ENCODE peak calls at places on chromosomes 11 and 22, in nine cellular contexts. A, F, H, R, P, V, W, J and B are unnamed samples.

GRCh38 chr22:40211481-40212052 is 33.8 kb downstream of the TNRC6B start:
- DNase-seq in A (no peak), F (no peak), H (no peak), R (no peak), P (no peak), V (no peak), W (no peak), J (no peak), B (no peak)

GRCh38 chr11:116169776-116170175 is 603.0 kb downstream of the BUD13 start:
- DNase-seq in A (no peak), F (no peak), H (no peak), R (no peak), P (no peak), V (no peak), W (no peak), J (no peak), B (no peak)

GRCh38 chr22:46001426-46002106 is 24.6 kb upstream of the WNT7B start:
- DNase-seq in A (no peak), F (no peak), H (peak), R (no peak), P (no peak), V (no peak), W (no peak), J (no peak), B (no peak)

GRCh38 chr11:127843483-127844396 is 743.6 kb downstream of the ETS1 start:
- DNase-seq in A (peak), F (peak), H (peak), R (peak), P (peak), V (peak), W (peak), J (peak), B (peak)

GRCh38 chr11:44446996-44447771 is 118.3 kb upstream of the CD82 start:
- DNase-seq in A (no peak), F (no peak), H (no peak), R (no peak), P (no peak), V (no peak), W (no peak), J (no peak), B (no peak)

GRCh38 chr11:106706355-106706754 is 311.9 kb downstream of the GUCY1A2 start:
- DNase-seq in A (no peak), F (no peak), H (no peak), R (peak), P (peak), V (peak), W (peak), J (peak), B (peak)

GRCh38 chr11:103947566-103947919 is 88.9 kb upstream of the DDI1 start:
- DNase-seq in A (no peak), F (no peak), H (no peak), R (no peak), P (no peak), V (peak), W (peak), J (peak), B (peak)

GRCh38 chr11:112784323-112785073 is 176.7 kb upstream of the NCAM1 start:
- DNase-seq in A (no peak), F (peak), H (peak), R (peak), P (no peak), V (no peak), W (peak), J (peak), B (peak)

GRCh38 chr22:46054091-46054877 is 77.3 kb upstream of the WNT7B start:
- DNase-seq in A (peak), F (peak), H (peak), R (peak), P (no peak), V (peak), W (peak), J (peak), B (no peak)

GRCh38 chr22:39173787-39174497 is 21.5 kb upstream of the CBX7 start:
- DNase-seq in A (no peak), F (no peak), H (peak), R (no peak), P (no peak), V (no peak), W (no peak), J (peak), B (no peak)

GRCh38 chr22:49823289-49824045 is 4.2 kb downstream of the BRD1 start:
- DNase-seq in A (peak), F (no peak), H (no peak), R (no peak), P (no peak), V (no peak), W (no peak), J (no peak), B (no peak)

GRCh38 chr22:27139935-27140493 is 482.6 kb downstream of the MIAT start:
- DNase-seq in A (peak), F (no peak), H (no peak), R (peak), P (peak), V (peak), W (peak), J (peak), B (peak)

GRCh38 chr11:120492486-120492885 is 19.1 kb upstream of the GRIK4 start:
- DNase-seq in A (no peak), F (no peak), H (no peak), R (no peak), P (no peak), V (no peak), W (no peak), J (no peak), B (no peak)

GRCh38 chr11:44260081-44260480 is 49.9 kb downstream of the ALX4 start:
- DNase-seq in A (no peak), F (no peak), H (no peak), R (no peak), P (no peak), V (no peak), W (no peak), J (no peak), B (no peak)

GRCh38 chr11:62958547-62959071 is 26.2 kb downstream of the SLC22A6 start:
- DNase-seq in A (no peak), F (no peak), H (no peak), R (no peak), P (peak), V (peak), W (peak), J (peak), B (no peak)

GRCh38 chr22:47055461-47055860 is 293.0 kb downstream of the TBC1D22A start:
- DNase-seq in A (peak), F (no peak), H (no peak), R (no peak), P (no peak), V (no peak), W (no peak), J (no peak), B (no peak)

GRCh38 chr11:92475824-92476223 is 251.2 kb downstream of the FAT3 start:
- DNase-seq in A (no peak), F (no peak), H (no peak), R (no peak), P (no peak), V (no peak), W (no peak), J (no peak), B (no peak)

GRCh38 chr11:117731689-117732290 is 65.2 kb downstream of the DSCAML1 start:
- DNase-seq in A (no peak), F (no peak), H (no peak), R (no peak), P (no peak), V (no peak), W (no peak), J (no peak), B (no peak)

GRCh38 chr11:118623291-118623655 is 15.9 kb downstream of the PHLDB1 start:
- DNase-seq in A (no peak), F (no peak), H (no peak), R (peak), P (no peak), V (peak), W (peak), J (peak), B (no peak)

GRCh38 chr11:75277211-75277805 is 36.7 kb downstream of the TPBGL start:
- DNase-seq in A (no peak), F (no peak), H (peak), R (no peak), P (no peak), V (no peak), W (no peak), J (no peak), B (no peak)

GRCh38 chr22:37626144-37626543 is 13.3 kb upstream of the SH3BP1 start:
- DNase-seq in A (no peak), F (peak), H (peak), R (no peak), P (no peak), V (peak), W (peak), J (peak), B (no peak)

GRCh38 chr22:17267661-17268330 is 48.6 kb upstream of the ADA2 start:
- DNase-seq in A (no peak), F (no peak), H (no peak), R (no peak), P (no peak), V (no peak), W (no peak), J (no peak), B (no peak)

GRCh38 chr11:60795291-60795690 is 10.2 kb downstream of the MS4A10 start:
- DNase-seq in A (no peak), F (no peak), H (no peak), R (no peak), P (no peak), V (no peak), W (no peak), J (no peak), B (no peak)

GRCh38 chr11:117183724-117184349 is 5.3 kb downstream of the SIDT2 start:
- DNase-seq in A (no peak), F (no peak), H (no peak), R (no peak), P (no peak), V (no peak), W (no peak), J (no peak), B (no peak)

DNA sequence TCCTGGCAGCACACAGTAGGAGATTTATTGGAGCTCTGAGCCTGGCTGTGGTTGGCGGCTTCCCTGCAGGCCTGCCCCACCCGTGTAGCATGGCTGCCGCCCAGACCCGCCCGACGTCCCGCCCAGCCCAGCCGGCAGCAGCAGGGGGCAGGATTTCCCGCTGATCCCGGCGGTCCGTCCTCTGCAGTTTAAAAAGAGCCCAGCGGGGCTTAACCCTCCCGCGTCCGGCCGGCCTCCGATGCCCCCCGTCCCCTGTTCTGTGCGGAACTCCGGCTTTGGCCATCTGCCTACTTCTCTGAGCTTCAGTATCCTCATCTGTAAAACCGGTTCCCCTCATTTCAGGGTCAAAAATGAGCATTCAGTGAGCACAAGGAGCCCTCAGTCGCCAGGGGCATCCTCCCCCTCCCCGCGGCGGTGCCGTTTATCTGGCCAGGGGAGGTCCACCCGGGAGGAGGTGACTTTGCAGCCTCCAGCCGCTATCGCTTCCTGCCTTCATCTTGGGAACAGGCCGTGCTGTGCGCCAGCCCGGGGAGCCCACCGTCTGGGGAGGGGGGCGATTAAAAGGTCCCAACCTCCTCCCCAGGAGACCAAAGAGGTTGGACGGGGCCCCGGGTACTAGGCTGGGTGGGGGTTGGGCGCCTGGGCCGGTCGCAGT is at the start of gene GAS2L1:
- DNase-seq in A (peak), F (peak), H (peak), R (peak), P (peak), V (peak), W (peak), J (peak), B (peak)
- TF ChIP-seq CTCF in A (peak), F (peak), H (peak), R (peak), P (peak), V (peak), W (peak), J (peak), B (peak)

GRCh38 chr22:44181912-44182590 is 1.3 kb downstream of the PARVG start:
- DNase-seq in A (peak), F (no peak), H (no peak), R (no peak), P (no peak), V (no peak), W (no peak), J (no peak), B (no peak)

GRCh38 chr22:44179989-44180705 is 578 bp upstream of the PARVG start:
- DNase-seq in A (no peak), F (no peak), H (no peak), R (no peak), P (no peak), V (no peak), W (no peak), J (no peak), B (no peak)

GRCh38 chr22:44182591-44183588 is 2.2 kb downstream of the PARVG start:
- DNase-seq in A (peak), F (peak), H (peak), R (no peak), P (no peak), V (no peak), W (no peak), J (no peak), B (no peak)

GRCh38 chr22:44180706-44181032 is at the start of gene PARVG:
- DNase-seq in A (no peak), F (no peak), H (no peak), R (no peak), P (no peak), V (no peak), W (no peak), J (no peak), B (no peak)

DNA sequence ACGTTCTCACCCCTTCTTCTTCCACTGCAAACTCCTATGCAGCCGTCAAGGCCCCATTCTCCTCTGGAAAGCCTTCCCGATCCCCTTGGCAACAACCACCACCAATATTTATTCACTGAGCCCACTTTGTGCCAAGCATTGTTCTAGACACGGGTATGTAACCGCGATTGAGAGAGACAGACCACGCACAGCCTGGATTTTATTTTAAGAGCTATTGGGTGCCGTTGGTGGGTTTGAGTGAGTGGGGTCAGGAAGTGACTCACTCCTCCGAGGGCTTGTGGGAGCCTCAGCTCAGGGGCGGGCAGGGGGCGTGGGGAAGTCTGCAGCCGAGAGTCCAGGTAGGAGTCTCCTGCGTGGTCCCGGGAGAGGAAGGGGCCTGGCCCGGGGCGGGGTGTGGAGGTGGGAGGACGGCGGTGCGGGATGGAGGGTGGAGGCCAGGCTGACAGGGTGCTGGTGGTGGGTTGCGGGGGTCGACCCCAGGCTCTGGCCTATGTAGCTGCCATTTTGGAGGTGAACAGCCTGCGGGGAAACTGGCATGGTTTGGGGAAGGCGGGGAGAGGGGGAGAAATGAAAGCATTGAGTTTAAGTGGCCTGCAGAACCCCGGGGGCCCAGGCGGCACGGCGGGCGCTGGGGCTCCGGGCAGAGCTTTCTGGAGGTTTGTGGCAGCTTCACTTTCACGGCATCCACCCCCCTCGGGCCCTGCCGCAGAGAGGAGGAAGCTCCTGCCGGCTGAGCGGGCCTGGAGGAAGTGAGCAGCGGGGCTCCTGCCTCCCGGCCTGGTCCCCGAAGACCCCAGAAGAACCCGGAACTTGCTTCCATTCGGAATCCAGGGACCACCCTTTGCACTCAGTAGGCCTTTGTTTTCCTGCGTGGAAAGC is 547 bp downstream of the PARVG start:
- DNase-seq in A (peak), F (peak), H (no peak), R (no peak), P (no peak), V (no peak), W (no peak), J (no peak), B (no peak)
- H3K4me3 ChIP-seq in A (peak), F (peak), H (peak), R (no peak), P (no peak), V (no peak), W (no peak), J (no peak), B (no peak)

GRCh38 chr11:76637491-76638266 is 32.9 kb downstream of the LRRC32 start:
- DNase-seq in A (no peak), F (peak), H (peak), R (no peak), P (no peak), V (no peak), W (no peak), J (no peak), B (no peak)

GRCh38 chr11:76640540-76640939 is 30.0 kb downstream of the LRRC32 start:
- DNase-seq in A (no peak), F (no peak), H (no peak), R (no peak), P (no peak), V (no peak), W (peak), J (no peak), B (no peak)

GRCh38 chr11:76636826-76637460 is 33.6 kb downstream of the LRRC32 start:
- DNase-seq in A (no peak), F (no peak), H (no peak), R (no peak), P (no peak), V (no peak), W (no peak), J (no peak), B (no peak)

GRCh38 chr11:76639621-76640020 is 30.9 kb downstream of the LRRC32 start:
- DNase-seq in A (no peak), F (no peak), H (no peak), R (no peak), P (no peak), V (no peak), W (no peak), J (no peak), B (no peak)

GRCh38 chr11:76638267-76639197 is 32.0 kb downstream of the LRRC32 start:
- DNase-seq in A (no peak), F (no peak), H (no peak), R (no peak), P (no peak), V (no peak), W (no peak), J (no peak), B (no peak)
- TF ChIP-seq CTCF in A (no peak), F (no peak), H (no peak), R (no peak), P (no peak), V (no peak), W (no peak), J (no peak), B (no peak)

DNA sequence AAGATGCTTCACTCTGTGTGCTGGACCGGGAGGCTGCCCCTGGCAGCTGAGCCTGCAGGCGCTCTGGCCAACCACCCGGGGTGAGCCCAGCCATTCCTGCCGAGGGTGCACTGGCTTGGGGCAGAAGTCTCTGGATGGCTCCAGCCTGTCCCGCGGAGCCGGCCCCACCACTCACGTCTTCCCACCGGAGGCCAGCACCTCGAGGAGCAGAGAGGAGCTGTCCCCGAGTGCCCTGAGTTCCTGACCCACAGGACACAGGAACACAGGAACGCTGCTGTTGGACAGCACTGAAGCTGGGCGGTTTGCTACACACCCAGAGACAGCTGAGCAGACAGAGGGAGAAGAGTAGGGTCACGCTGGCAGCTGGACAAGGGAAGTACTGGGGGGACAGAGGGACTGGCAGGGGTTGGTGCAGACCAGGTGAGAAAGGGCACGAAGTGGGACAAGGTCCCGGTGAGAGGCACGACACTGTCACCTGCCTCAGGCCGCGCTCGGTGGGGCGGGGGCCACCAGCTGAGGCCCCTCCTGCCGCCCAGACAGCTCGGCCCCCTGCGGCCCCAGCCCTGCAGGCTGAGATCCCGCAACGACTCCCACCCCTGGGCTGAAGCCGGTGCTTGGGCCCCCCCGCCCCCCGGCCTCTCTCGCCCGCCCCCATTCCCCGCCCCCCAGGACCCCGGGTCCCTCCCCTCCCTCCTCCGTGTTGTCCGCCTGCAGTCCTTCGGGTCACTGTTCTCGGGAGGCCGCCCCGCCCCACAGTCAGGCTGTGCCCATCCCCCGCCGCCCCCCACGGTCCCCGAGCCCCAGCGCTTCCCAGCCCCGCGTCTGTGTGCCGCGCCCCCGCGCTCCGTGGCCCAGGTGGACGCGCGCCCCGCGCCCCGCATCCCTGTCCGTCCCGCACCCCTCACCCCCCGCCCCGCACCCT is 624 bp upstream of the B4GALNT4 start:
- DNase-seq in A (no peak), F (no peak), H (no peak), R (peak), P (no peak), V (peak), W (peak), J (peak), B (no peak)
- H3K4me3 ChIP-seq in A (no peak), F (no peak), H (no peak), R (peak), P (no peak), V (peak), W (no peak), J (peak), B (peak)

DNA sequence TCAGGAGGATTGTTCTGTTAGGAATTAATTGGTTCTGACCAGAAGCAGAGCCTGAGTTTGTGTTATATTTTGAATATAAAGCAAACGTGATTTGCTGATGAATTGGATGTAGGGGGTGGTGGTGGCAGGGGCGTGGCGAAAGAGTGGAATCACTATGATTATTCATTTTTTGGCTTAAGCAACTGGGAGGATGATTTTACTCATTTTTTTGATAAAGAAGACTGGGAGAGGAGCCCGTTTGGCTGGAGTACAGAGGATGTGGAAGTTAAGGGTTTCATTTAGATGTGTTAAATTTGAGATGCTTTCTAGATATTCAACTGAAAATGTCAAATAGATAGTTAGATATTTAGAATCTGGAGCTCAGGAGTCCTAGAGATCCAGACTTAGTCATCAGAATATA is 83.3 kb upstream of the MYO18B start:
- DNase-seq in A (no peak), F (no peak), H (no peak), R (no peak), P (no peak), V (no peak), W (peak), J (peak), B (no peak)
- TF ChIP-seq CTCF in A (no peak), F (no peak), H (no peak), R (no peak), P (no peak), V (no peak), W (no peak), J (no peak), B (no peak)

DNA sequence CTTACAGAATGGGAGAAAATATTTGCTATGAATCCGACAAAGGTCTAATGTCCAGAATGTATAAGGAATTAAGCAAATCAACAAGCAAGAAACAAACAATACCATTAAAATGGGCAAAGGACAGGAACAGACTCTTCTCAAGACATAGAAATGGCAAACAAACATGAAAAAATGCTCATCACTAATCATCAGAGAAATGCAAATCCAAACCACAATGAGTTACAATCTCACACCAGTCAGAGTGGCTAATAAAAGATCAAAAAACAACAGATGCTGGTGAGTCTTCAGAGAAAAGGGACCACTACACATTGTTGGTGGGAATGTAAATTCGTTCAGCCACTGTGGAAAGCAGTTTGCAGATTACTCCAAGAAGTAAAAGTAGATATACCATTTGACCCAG is 382.0 kb upstream of the ANO3 start:
- DNase-seq in A (no peak), F (no peak), H (no peak), R (no peak), P (no peak), V (no peak), W (no peak), J (no peak), B (no peak)
- H3K4me3 ChIP-seq in A (no peak), F (no peak), H (no peak), R (no peak), P (no peak), V (no peak), W (no peak), J (no peak), B (no peak)